ENCODE peak calls at places on chromosomes 1 and 21, in four cellular contexts. V is K562, Y is GM12891, E is GM12878. X is an unnamed sample.

GRCh38 chr1:162578071-162578705 is 16.7 kb downstream of the UAP1 start:
- DNase-seq in Y (no peak), V (no peak), E (no peak), X (no peak)

GRCh38 chr1:95655321-95656020 is 421.5 kb downstream of the RWDD3 start:
- DNase-seq in E (no peak), Y (no peak), V (no peak), X (no peak)

GRCh38 chr1:116572771-116573170 is 1.9 kb upstream of the CD58 start:
- DNase-seq in Y (no peak), V (no peak), E (no peak), X (no peak)

GRCh38 chr1:18037651-18038050 is 69.9 kb upstream of the IGSF21 start:
- DNase-seq in V (no peak), Y (no peak), E (no peak), X (no peak)

GRCh38 chr21:27108228-27108627 is 141.3 kb upstream of the ADAMTS5 start:
- DNase-seq in V (no peak), Y (no peak), E (no peak), X (no peak)

GRCh38 chr1:20216574-20216973 is 30.3 kb upstream of the PLA2G2C start:
- DNase-seq in Y (peak; percentile 39), V (peak; percentile 51), E (no peak), X (no peak)

GRCh38 chr1:41028034-41028642 is 6.6 kb upstream of the SLFNL1 start:
- DNase-seq in E (no peak), Y (no peak), V (no peak), X (no peak)

GRCh38 chr1:25615563-25616079 is 970 bp upstream of the MAN1C1 start:
- DNase-seq in V (no peak), E (no peak), Y (no peak), X (no peak)

GRCh38 chr1:111585461-111586100 is 34.0 kb upstream of the RAP1A start:
- DNase-seq in Y (no peak), E (no peak), V (no peak), X (no peak)

GRCh38 chr1:30879940-30880339 is 28.6 kb downstream of the SDC3 start:
- DNase-seq in Y (no peak), E (no peak), V (no peak), X (no peak)

GRCh38 chr1:68485431-68486022 is 11.4 kb downstream of the DEPDC1 start:
- DNase-seq in V (no peak), Y (no peak), E (no peak), X (no peak)

GRCh38 chr1:10105484-10105883 is 72.7 kb downstream of the UBE4B start:
- DNase-seq in E (no peak), Y (no peak), V (no peak), X (no peak)

GRCh38 chr1:94299627-94300552 is 62.5 kb upstream of the ARHGAP29 start:
- DNase-seq in Y (no peak), V (no peak), E (no peak), X (no peak)

GRCh38 chr1:183327429-183328290 is 90.5 kb downstream of the NMNAT2 start:
- DNase-seq in Y (no peak), V (no peak), E (no peak), X (no peak)

GRCh38 chr1:235095938-235096562 is 32.6 kb downstream of the TOMM20 start:
- DNase-seq in V (no peak), E (no peak), Y (no peak), X (no peak)

GRCh38 chr1:235093685-235094592 is 34.7 kb downstream of the TOMM20 start:
- DNase-seq in Y (peak; percentile 65), V (peak; percentile 89), E (no peak), X (no peak)

GRCh38 chr1:235090406-235091069 is 38.1 kb downstream of the TOMM20 start:
- DNase-seq in E (no peak), Y (no peak), V (no peak), X (no peak)

GRCh38 chr1:235088907-235089306 is 39.7 kb downstream of the TOMM20 start:
- DNase-seq in Y (no peak), E (no peak), V (no peak), X (no peak)

DNA sequence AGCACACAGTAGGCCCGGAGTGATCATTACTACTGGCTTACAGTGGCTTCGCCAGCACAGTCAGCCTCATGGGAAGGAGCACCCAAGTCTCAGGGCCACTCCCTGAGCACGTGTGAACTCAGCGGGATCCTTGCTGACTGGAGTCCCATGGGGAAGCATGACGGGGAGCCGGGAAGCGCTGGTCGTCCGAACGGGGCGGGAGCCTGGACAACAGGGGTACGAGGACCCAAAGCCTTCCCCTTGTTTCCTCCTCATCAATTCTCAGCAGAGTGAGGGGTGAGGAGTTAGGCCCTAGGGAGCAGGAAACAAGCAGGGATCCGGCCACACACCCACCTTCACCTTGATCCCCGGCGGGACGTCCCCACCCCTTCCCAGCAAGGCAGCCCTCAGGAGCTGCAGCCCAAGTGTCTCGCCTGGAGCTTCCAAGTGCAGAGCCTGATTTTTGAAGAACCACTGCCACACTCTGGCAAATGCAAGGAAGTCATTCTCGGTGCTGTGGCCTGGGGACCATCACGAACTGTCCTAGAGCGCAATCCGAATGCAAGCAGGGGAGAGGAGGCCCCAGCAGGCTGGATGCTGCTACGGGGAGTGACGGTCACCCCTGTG is 35.5 kb downstream of the TOMM20 start:
- DNase-seq in E (no peak), Y (no peak), V (no peak), X (no peak)
- TF ChIP-seq SPI1 in E (no peak), Y (no peak), V (no peak), X (no peak)

GRCh38 chr21:35616090-35616489 is 444.2 kb downstream of the SETD4 start:
- DNase-seq in E (no peak), V (no peak), Y (no peak), X (no peak)

GRCh38 chr21:35622612-35623011 is 437.7 kb downstream of the SETD4 start:
- DNase-seq in V (no peak), Y (no peak), E (no peak), X (no peak)

GRCh38 chr21:35617491-35617890 is 442.8 kb downstream of the SETD4 start:
- DNase-seq in V (no peak), E (no peak), Y (no peak), X (no peak)

GRCh38 chr21:35615325-35615724 is 445.0 kb downstream of the SETD4 start:
- DNase-seq in V (no peak), Y (no peak), E (no peak), X (no peak)

GRCh38 chr21:35619184-35619583 is 441.1 kb downstream of the SETD4 start:
- DNase-seq in E (no peak), Y (no peak), V (no peak), X (no peak)
- TF ChIP-seq SPI1 in E (no peak), Y (no peak), V (no peak), X (no peak)

GRCh38 chr1:27393641-27394281 is 1.3 kb downstream of the GPR3 start:
- DNase-seq in E (no peak), V (no peak), Y (no peak), X (no peak)
- TF ChIP-seq SPI1 in E (no peak), V (no peak), Y (no peak), X (no peak)

GRCh38 chr1:239383714-239384113 is 2.7 kb upstream of the CHRM3 start:
- DNase-seq in E (no peak), V (no peak), Y (no peak), X (no peak)

GRCh38 chr1:239389703-239390102 is 3.3 kb downstream of the CHRM3 start:
- DNase-seq in E (no peak), V (no peak), Y (no peak), X (no peak)

GRCh38 chr1:239387304-239388231 is 1.2 kb downstream of the CHRM3 start:
- DNase-seq in Y (no peak), V (no peak), E (no peak), X (no peak)

GRCh38 chr1:239388578-239388977 is 2.2 kb downstream of the CHRM3 start:
- DNase-seq in E (no peak), Y (no peak), V (no peak), X (no peak)

GRCh38 chr1:239386453-239387303 is at the start of gene CHRM3:
- DNase-seq in V (no peak), Y (no peak), E (no peak), X (no peak)
- TF ChIP-seq SPI1 in V (no peak), Y (no peak), E (no peak), X (no peak)

GRCh38 chr1:64663654-64664053 is 81.2 kb upstream of the RAVER2 start:
- DNase-seq in V (peak; percentile 25), E (no peak), Y (no peak), X (peak; percentile 23)
- TF ChIP-seq SPI1 in V (no peak), E (no peak), Y (no peak), X (no peak)

DNA sequence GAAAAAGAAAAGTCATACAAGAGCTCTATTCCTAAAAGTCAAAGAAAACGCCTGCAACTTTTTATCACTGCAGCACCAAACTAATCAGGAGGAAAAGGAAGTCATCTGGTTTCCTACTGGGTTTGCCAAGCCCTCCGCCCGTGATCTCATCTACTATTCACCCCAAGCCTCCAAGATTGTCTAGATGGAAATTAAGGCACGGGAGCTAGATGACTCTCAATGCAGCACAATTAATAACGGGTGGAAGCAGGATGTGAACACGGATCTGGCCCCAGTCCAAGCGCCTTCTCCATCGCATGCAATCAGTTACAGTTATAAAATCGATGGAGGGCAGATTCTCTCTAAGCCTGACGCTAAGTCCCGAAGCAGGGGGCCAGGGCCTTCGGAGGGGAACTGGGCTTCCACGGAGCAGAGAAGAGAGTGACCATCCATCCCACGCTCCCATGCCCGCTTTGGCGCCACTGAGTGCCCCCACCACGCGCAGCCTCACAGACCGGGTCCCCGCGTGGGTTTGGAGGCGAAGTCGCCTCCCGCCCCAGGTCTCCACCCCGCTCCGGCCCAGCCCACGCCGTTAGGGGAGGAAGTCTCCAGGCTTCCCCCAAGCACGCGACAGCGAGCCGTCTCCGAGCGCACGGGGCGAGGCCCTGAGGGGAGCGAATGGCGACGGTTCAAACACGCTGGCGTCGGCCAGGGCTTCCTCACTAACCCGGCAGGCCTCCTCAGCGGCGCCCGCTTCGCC is 1.8 kb downstream of the HSF2BP start:
- DNase-seq in V (no peak), E (no peak), Y (no peak), X (no peak)
- TF ChIP-seq SPI1 in V (no peak), E (no peak), Y (no peak), X (no peak)

X was measured in HL-60.